ENCODE peak calls at places on chromosomes 13 and 19, in ten cellular contexts. Y is fibroblast of lung, O is stomach, N is neuronal stem cell, K is Peyer's patch, C is H9, M is IMR-90, S is BE2C, U is body of pancreas, L is SJSA1. E is an unnamed sample. For H3K4me1 and H3K27me3, the result is how much of the 10 kb centered on the place peaks cover.

GRCh38 chr13:98504371-98504963 is 72.4 kb downstream of the STK24 start:
- DNase-seq in Y (no peak), O (no peak), N (no peak), K (no peak), C (no peak), M (no peak), S (no peak), U (no peak), L (peak), E (no peak)

GRCh38 chr19:5080030-5080644 is 111.2 kb downstream of the KDM4B start:
- DNase-seq in Y (no peak), O (no peak), N (no peak), K (no peak), C (no peak), M (no peak), S (peak), U (peak), L (no peak), E (no peak)

GRCh38 chr13:99496322-99497142 is 4.7 kb upstream of the TM9SF2 start:
- DNase-seq in Y (peak), O (peak), N (no peak), K (peak), C (peak), M (peak), S (peak), U (peak), L (peak), E (peak)

GRCh38 chr19:41670755-41671154 is 17.3 kb downstream of the CEACAM7 start:
- DNase-seq in Y (no peak), O (no peak), N (no peak), K (no peak), C (no peak), M (no peak), S (no peak), U (no peak), L (no peak), E (no peak)

GRCh38 chr13:39025433-39025839 is 12.5 kb downstream of the PROSER1 start:
- DNase-seq in Y (no peak), O (no peak), N (no peak), K (no peak), C (no peak), M (no peak), S (no peak), U (no peak), L (no peak), E (no peak)

GRCh38 chr13:86757236-86757978 is 913.8 kb upstream of the SLITRK5 start:
- DNase-seq in Y (peak), O (no peak), N (no peak), K (no peak), C (peak), M (no peak), S (no peak), U (no peak), L (no peak), E (peak)

GRCh38 chr19:10601999-10602329 is 14.9 kb upstream of the AP1M2 start:
- DNase-seq in Y (no peak), O (no peak), N (no peak), K (no peak), C (no peak), M (no peak), S (no peak), U (no peak), L (no peak), E (no peak)

GRCh38 chr19:40610396-40611064 is 9.4 kb downstream of the LTBP4 start:
- DNase-seq in Y (no peak), O (peak), N (no peak), K (peak), C (peak), M (no peak), S (peak), U (peak), L (no peak), E (peak)

GRCh38 chr13:80036845-80037504 is 304.0 kb downstream of the SPRY2 start:
- DNase-seq in Y (no peak), O (no peak), N (no peak), K (no peak), C (no peak), M (no peak), S (no peak), U (peak), L (no peak), E (no peak)

GRCh38 chr19:10289836-10290438 is at the start of gene ICAM5:
- DNase-seq in Y (no peak), O (no peak), N (no peak), K (no peak), C (peak), M (peak), S (no peak), U (no peak), L (no peak), E (no peak)

GRCh38 chr13:85313761-85314503 is 485.3 kb downstream of the SLITRK6 start:
- DNase-seq in Y (peak), O (no peak), N (no peak), K (no peak), C (no peak), M (peak), S (peak), U (no peak), L (peak), E (no peak)

GRCh38 chr13:99041337-99041736 is 63.5 kb upstream of the DOCK9 start:
- DNase-seq in Y (peak), O (no peak), N (no peak), K (no peak), C (no peak), M (no peak), S (no peak), U (no peak), L (no peak), E (no peak)

GRCh38 chr19:719636-720377 is 11.1 kb downstream of the PALM start:
- DNase-seq in Y (no peak), O (no peak), N (no peak), K (no peak), C (no peak), M (no peak), S (peak), U (no peak), L (no peak), E (no peak)

GRCh38 chr19:50607874-50608785 is 31.6 kb downstream of the SYT3 start:
- DNase-seq in Y (peak), O (peak), N (peak), K (peak), C (peak), M (peak), S (peak), U (peak), L (peak), E (peak)

GRCh38 chr13:46627462-46627861 is 74.5 kb downstream of the LRCH1 start:
- DNase-seq in Y (no peak), O (no peak), N (no peak), K (no peak), C (no peak), M (no peak), S (no peak), U (no peak), L (no peak), E (no peak)
- H3K4me1 ChIP-seq in Y (under half), O (under half), N (under half), K (under half), C (under half), M (under half), S (half or more), U (under half), L (under half), E (under half)

DNA sequence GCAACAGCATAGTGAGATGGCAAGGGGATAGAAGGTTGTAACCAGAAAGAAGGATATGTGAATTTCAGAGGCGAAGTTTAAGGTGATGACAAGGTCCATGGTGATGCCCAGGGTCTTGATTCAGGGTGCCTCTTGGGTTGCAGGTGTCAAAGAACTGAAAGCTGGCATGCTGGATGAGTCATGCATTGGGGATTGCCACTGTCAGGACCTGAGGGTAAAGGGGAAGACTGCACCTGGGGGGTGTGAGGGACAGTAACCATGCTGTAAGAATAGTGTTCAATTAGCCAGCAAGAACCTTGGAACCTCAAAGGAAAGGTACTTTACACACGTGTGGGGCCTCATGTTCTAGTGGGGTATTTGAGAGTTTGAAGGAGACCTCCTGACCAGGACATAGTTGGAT is 279.6 kb downstream of the SLC7A1 start:
- DNase-seq in Y (no peak), O (no peak), N (no peak), K (no peak), C (no peak), M (no peak), S (no peak), U (no peak), L (no peak), E (no peak)
- H3K27me3 ChIP-seq in Y (under half), O (under half), N (under half), K (under half), C (under half), M (under half), S (under half), U (under half), L (under half), E (under half)

DNA sequence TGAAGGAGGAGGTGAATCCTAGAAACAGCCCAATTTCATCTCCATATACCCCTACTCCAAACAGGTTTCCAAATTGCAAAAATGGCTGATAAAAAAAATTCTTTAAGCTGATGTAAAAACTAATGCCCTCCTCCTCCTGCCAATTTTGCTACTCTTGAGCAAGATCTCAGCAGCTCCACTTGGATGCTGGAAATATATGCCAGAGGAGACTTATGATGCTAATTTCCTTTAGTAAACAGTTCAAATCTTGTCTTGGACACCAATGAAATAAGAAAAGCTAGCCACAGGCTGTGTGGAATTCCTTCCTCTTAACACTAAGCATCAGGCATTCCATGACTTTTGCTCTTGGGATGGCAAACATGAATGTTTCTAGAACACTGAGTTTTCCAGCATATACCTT is 67.5 kb downstream of the INSR start:
- DNase-seq in Y (no peak), O (no peak), N (no peak), K (no peak), C (no peak), M (no peak), S (no peak), U (no peak), L (no peak), E (no peak)
- H3K4me1 ChIP-seq in Y (under half), O (under half), N (under half), K (under half), C (under half), M (under half), S (under half), U (half or more), L (under half), E (under half)

DNA sequence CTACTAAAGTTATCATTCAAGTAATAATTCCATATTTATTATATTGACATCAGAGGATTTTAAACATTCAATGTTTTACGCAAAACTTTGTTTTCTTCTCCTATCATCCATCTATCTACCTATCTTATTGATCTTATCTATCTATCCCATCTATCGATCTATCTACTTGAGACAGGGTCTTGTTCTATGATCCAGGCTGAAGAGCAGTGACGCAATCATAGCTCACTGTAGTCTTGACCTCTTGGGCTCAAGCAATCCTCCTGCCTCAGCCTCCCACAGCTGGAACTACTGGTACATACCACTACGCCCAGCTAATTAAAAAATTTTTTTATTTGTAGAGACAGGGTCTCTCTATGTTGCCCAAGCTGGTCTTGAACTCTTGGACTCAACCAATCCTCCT is 27.4 kb downstream of the ZC3H13 start:
- DNase-seq in Y (no peak), O (no peak), N (no peak), K (no peak), C (no peak), M (no peak), S (no peak), U (no peak), L (no peak), E (no peak)
- H3K27me3 ChIP-seq in Y (under half), O (under half), N (under half), K (under half), C (under half), M (under half), S (under half), U (under half), L (under half), E (under half)

E was measured in CD4-positive, CD25-positive, alpha-beta regulatory T cell.